ENCODE peak calls at places on chromosomes 13 and 19, in seven cellular contexts. F is skeletal muscle cell, J is SHP77, R is hepatic stellate cell, I is T-helper 17 cell, K is GM04504, T is foreskin fibroblast. U is an unnamed sample.

GRCh38 chr19:32676186-32676894 is 692 bp downstream of the RGS9BP start:
- DNase-seq in F (no peak), J (no peak), R (no peak), I (peak; percentile 25), K (no peak), T (no peak), U (no peak)

GRCh38 chr13:91203430-91203829 is 144.1 kb upstream of the MIR17HG start:
- DNase-seq in F (no peak), J (peak; percentile 31), R (no peak), I (no peak), K (no peak), T (no peak), U (no peak)

GRCh38 chr13:28494861-28495585 is at the start of gene FLT1:
- DNase-seq in F (no peak), J (no peak), R (peak; percentile 55), I (no peak), K (no peak), T (peak; percentile 54), U (no peak)

GRCh38 chr13:77300176-77301141 is 26.4 kb downstream of the MYCBP2 start:
- DNase-seq in F (peak; percentile 41), J (no peak), R (peak; percentile 19), I (no peak), K (peak; percentile 17), T (peak; percentile 59), U (peak; percentile 36)

GRCh38 chr19:50425581-50425980 is 6.8 kb downstream of the SPIB start:
- DNase-seq in F (no peak), J (no peak), R (no peak), I (no peak), K (no peak), T (no peak), U (no peak)

GRCh38 chr13:100039740-100040139 is 49.2 kb upstream of the PCCA start:
- DNase-seq in F (no peak), J (no peak), R (no peak), I (no peak), K (no peak), T (peak; percentile 9), U (peak; percentile 26)

GRCh38 chr19:6682607-6683128 is 12.7 kb upstream of the TNFSF14 start:
- DNase-seq in F (no peak), J (no peak), R (no peak), I (no peak), K (no peak), T (no peak), U (no peak)

GRCh38 chr19:10305139-10305806 is 4.3 kb downstream of the ZGLP1 start:
- DNase-seq in F (no peak), J (no peak), R (no peak), I (no peak), K (no peak), T (peak; percentile 76), U (no peak)

GRCh38 chr19:39139305-39140194 is 14.0 kb downstream of the PAK4 start:
- DNase-seq in F (no peak), J (no peak), R (no peak), I (no peak), K (no peak), T (no peak), U (no peak)

GRCh38 chr19:54316746-54317107 is 3.8 kb upstream of the LILRA5 start:
- DNase-seq in F (no peak), J (no peak), R (no peak), I (no peak), K (no peak), T (no peak), U (no peak)

GRCh38 chr13:26735677-26736076 is 24.9 kb downstream of the GPR12 start:
- DNase-seq in F (no peak), J (no peak), R (no peak), I (no peak), K (no peak), T (no peak), U (no peak)

GRCh38 chr13:70457474-70457873 is 349.2 kb upstream of the KLHL1 start:
- DNase-seq in F (no peak), J (peak; percentile 10), R (no peak), I (no peak), K (no peak), T (no peak), U (no peak)

GRCh38 chr13:111139874-111140561 is 24.9 kb downstream of the ARHGEF7 start:
- DNase-seq in F (no peak), J (peak; percentile 96), R (no peak), I (no peak), K (no peak), T (no peak), U (no peak)

GRCh38 chr13:29704648-29705047 is 109.2 kb upstream of the SLC7A1 start:
- DNase-seq in F (no peak), J (no peak), R (no peak), I (no peak), K (no peak), T (peak; percentile 9), U (no peak)

GRCh38 chr19:11434703-11435056 is 241 bp downstream of the ODAD3 start:
- DNase-seq in F (no peak), J (no peak), R (no peak), I (no peak), K (no peak), T (no peak), U (no peak)

GRCh38 chr13:38350114-38350617 is 515 bp downstream of the UFM1 start:
- DNase-seq in F (no peak), J (peak; percentile 55), R (peak; percentile 19), I (peak; percentile 11), K (peak; percentile 37), T (peak; percentile 22), U (peak; percentile 13)

GRCh38 chr19:33812388-33813330 is 16.0 kb downstream of the KCTD15 start:
- DNase-seq in F (no peak), J (no peak), R (no peak), I (no peak), K (no peak), T (no peak), U (no peak)

GRCh38 chr13:50358221-50358620 is 343.0 kb downstream of the KCNRG start:
- DNase-seq in F (no peak), J (no peak), R (no peak), I (no peak), K (no peak), T (no peak), U (no peak)

GRCh38 chr19:12156254-12157058 is at the start of gene ZNF625:
- DNase-seq in F (peak; percentile 56), J (peak; percentile 94), R (peak; percentile 92), I (no peak), K (peak; percentile 79), T (peak; percentile 81), U (no peak)

GRCh38 chr19:49999371-50000010 is 25.7 kb downstream of the VRK3 start:
- DNase-seq in F (no peak), J (no peak), R (no peak), I (no peak), K (no peak), T (no peak), U (no peak)

GRCh38 chr19:40144151-40144550 is 47.1 kb upstream of the MAP3K10 start:
- DNase-seq in F (no peak), J (no peak), R (no peak), I (no peak), K (no peak), T (no peak), U (no peak)

GRCh38 chr13:92044351-92044750 is 645.9 kb downstream of the GPC5 start:
- DNase-seq in F (no peak), J (no peak), R (no peak), I (no peak), K (no peak), T (no peak), U (no peak)

GRCh38 chr19:2391118-2391725 is 31.2 kb downstream of the TMPRSS9 start:
- DNase-seq in F (peak; percentile 27), J (peak; percentile 46), R (peak; percentile 66), I (no peak), K (peak; percentile 50), T (peak; percentile 40), U (peak; percentile 48)

GRCh38 chr13:110103026-110103425 is 203.9 kb downstream of the COL4A1 start:
- DNase-seq in F (no peak), J (no peak), R (no peak), I (no peak), K (no peak), T (no peak), U (no peak)

GRCh38 chr13:85724554-85725432 is 74.4 kb downstream of the SLITRK6 start:
- DNase-seq in F (no peak), J (peak; percentile 89), R (no peak), I (no peak), K (no peak), T (peak; percentile 2), U (no peak)

GRCh38 chr13:110126391-110126961 is 180.5 kb downstream of the COL4A1 start:
- DNase-seq in F (peak; percentile 91), J (peak; percentile 70), R (peak; percentile 86), I (no peak), K (peak; percentile 85), T (peak; percentile 93), U (peak; percentile 37)

GRCh38 chr13:30421093-30422055 is 919 bp upstream of the UBE2L5 start:
- DNase-seq in F (no peak), J (no peak), R (peak; percentile 79), I (peak; percentile 20), K (peak; percentile 79), T (peak; percentile 84), U (peak; percentile 49)

GRCh38 chr19:55447421-55448174 is 4.5 kb upstream of the SHISA7 start:
- DNase-seq in F (no peak), J (peak; percentile 31), R (peak; percentile 59), I (no peak), K (no peak), T (peak; percentile 53), U (peak; percentile 30)

GRCh38 chr13:47480121-47480520 is 521.0 kb downstream of the SUCLA2 start:
- DNase-seq in F (peak; percentile 92), J (no peak), R (peak; percentile 36), I (no peak), K (no peak), T (peak; percentile 94), U (no peak)

GRCh38 chr13:52159159-52159982 is at the start of gene NEK3:
- DNase-seq in F (no peak), J (peak; percentile 76), R (peak; percentile 72), I (peak; percentile 20), K (peak; percentile 35), T (peak; percentile 66), U (peak; percentile 27)

GRCh38 chr19:4369109-4369887 is 25.9 kb downstream of the MPND start:
- DNase-seq in F (no peak), J (no peak), R (no peak), I (peak; percentile 43), K (no peak), T (no peak), U (no peak)